ENCODE peak calls at places on chromosomes 13 and 19, in eight cellular contexts. T is NCI-H510A; I is ACHN; M is stimulated activated CD4-positive, alpha-beta T cell treated with anti-CD3 and anti-CD28 coated beads, Interleukin-2, amount 100 ng/mL, for 48 hours; H is germinal center; B is Jurkat, Clone E6-1; L is activated CD4-positive, alpha-beta T cell treated with anti-CD3 and anti-CD28 coated beads, Interleukin-2, amount 50 U/mL, for 1 hour; W is occipital lobe. C is an unnamed sample.

GRCh38 chr19:44202974-44203373 is 9.4 kb upstream of the ZNF227 start:
- DNase-seq in T (no peak), I (no peak), M (no peak), H (no peak), B (no peak), L (no peak), W (no peak), C (no peak)

GRCh38 chr13:100234524-100235136 is 145.7 kb downstream of the PCCA start:
- DNase-seq in T (no peak), I (peak; percentile 40), M (no peak), H (no peak), B (no peak), L (no peak), W (no peak), C (no peak)

GRCh38 chr19:1105217-1105872 is 1.6 kb downstream of the GPX4 start:
- DNase-seq in T (no peak), I (no peak), M (no peak), H (no peak), B (no peak), L (no peak), W (no peak), C (no peak)

GRCh38 chr19:18135712-18136584 is 17.0 kb upstream of the PIK3R2 start:
- DNase-seq in T (no peak), I (peak; percentile 50), M (no peak), H (no peak), B (no peak), L (no peak), W (no peak), C (no peak)

GRCh38 chr13:49253997-49254396 is 6.3 kb downstream of the CDADC1 start:
- DNase-seq in T (no peak), I (no peak), M (no peak), H (no peak), B (peak; percentile 57), L (no peak), W (no peak), C (no peak)

GRCh38 chr13:104111031-104111430 is 1044.8 kb upstream of the SLC10A2 start:
- DNase-seq in T (no peak), I (no peak), M (no peak), H (no peak), B (no peak), L (no peak), W (no peak), C (no peak)

GRCh38 chr19:19642506-19643157 is 825 bp downstream of the GMIP start:
- DNase-seq in T (no peak), I (no peak), M (peak; percentile 21), H (peak; percentile 30), B (no peak), L (peak; percentile 20), W (no peak), C (no peak)

GRCh38 chr13:97430296-97430695 is 3.7 kb upstream of the RAP2A start:
- DNase-seq in T (no peak), I (no peak), M (no peak), H (no peak), B (no peak), L (no peak), W (no peak), C (no peak)

GRCh38 chr19:50837300-50837699 is 3.9 kb upstream of the KLK15 start:
- DNase-seq in T (no peak), I (no peak), M (no peak), H (no peak), B (peak; percentile 52), L (no peak), W (no peak), C (no peak)

GRCh38 chr19:617551-618246 is 15.6 kb downstream of the POLRMT start:
- DNase-seq in T (no peak), I (no peak), M (no peak), H (no peak), B (no peak), L (no peak), W (no peak), C (no peak)

GRCh38 chr19:13959962-13960862 is 7.9 kb downstream of the DCAF15 start:
- DNase-seq in T (no peak), I (peak; percentile 5), M (no peak), H (no peak), B (no peak), L (peak; percentile 42), W (no peak), C (no peak)

GRCh38 chr19:30784850-30785459 is 412.8 kb downstream of the ZNF536 start:
- DNase-seq in T (no peak), I (peak; percentile 41), M (peak; percentile 54), H (peak; percentile 50), B (peak; percentile 28), L (peak; percentile 55), W (peak; percentile 6), C (peak; percentile 45)

C was measured in NCI-H1930.